ENCODE peak calls at places on chromosome 1, in four cellular contexts. One of them, this sample, is unnamed.
A peak's percentile ranks its signal among the peaks of the same experiment; 100 is the strongest.

GRCh38 chr1:198185759-198186158 is 29.0 kb downstream of the NEK7 start:
- DNase-seq in WERI-Rb-1: no peak
- DNase-seq in left lung: no peak
- DNase-seq in OCI-LY7: no peak
- DNase-seq in this sample: no peak

GRCh38 chr1:180178511-180179161 is 24.0 kb downstream of the QSOX1 start:
- DNase-seq in OCI-LY7: peak; percentile 61
- DNase-seq in WERI-Rb-1: peak; percentile 70
- DNase-seq in left lung: peak; percentile 58
- DNase-seq in this sample: no peak

GRCh38 chr1:83102630-83103071 is 896.3 kb downstream of the TTLL7 start:
- DNase-seq in WERI-Rb-1: peak; percentile 28
- DNase-seq in left lung: no peak
- DNase-seq in OCI-LY7: no peak
- DNase-seq in this sample: no peak

GRCh38 chr1:26328597-26328996 is 10.8 kb downstream of the CD52 start:
- DNase-seq in OCI-LY7: no peak
- DNase-seq in WERI-Rb-1: no peak
- DNase-seq in left lung: no peak
- DNase-seq in this sample: no peak

GRCh38 chr1:226047495-226047894 is 15.0 kb upstream of the H3-3A start:
- DNase-seq in left lung: no peak
- DNase-seq in OCI-LY7: no peak
- DNase-seq in WERI-Rb-1: no peak
- DNase-seq in this sample: no peak

GRCh38 chr1:110312188-110313121 is 26.7 kb upstream of the RBM15 start:
- DNase-seq in WERI-Rb-1: peak; percentile 82
- DNase-seq in left lung: peak; percentile 76
- DNase-seq in OCI-LY7: peak; percentile 68
- DNase-seq in this sample: no peak

GRCh38 chr1:232509570-232509969 is 120.4 kb downstream of the SIPA1L2 start:
- DNase-seq in left lung: no peak
- DNase-seq in WERI-Rb-1: no peak
- DNase-seq in OCI-LY7: no peak
- DNase-seq in this sample: no peak

GRCh38 chr1:166272851-166273250 is 106.0 kb upstream of the FAM78B start:
- DNase-seq in WERI-Rb-1: no peak
- DNase-seq in OCI-LY7: no peak
- DNase-seq in left lung: no peak
- DNase-seq in this sample: no peak

GRCh38 chr1:30834249-30834648 is 74.3 kb downstream of the SDC3 start:
- DNase-seq in OCI-LY7: no peak
- DNase-seq in left lung: no peak
- DNase-seq in WERI-Rb-1: no peak
- DNase-seq in this sample: no peak

GRCh38 chr1:179586107-179586823 is 5.4 kb upstream of the TDRD5 start:
- DNase-seq in left lung: no peak
- DNase-seq in OCI-LY7: no peak
- DNase-seq in WERI-Rb-1: no peak
- DNase-seq in this sample: no peak

GRCh38 chr1:84619383-84620093 is 45.3 kb upstream of the CTBS start:
- DNase-seq in OCI-LY7: no peak
- DNase-seq in left lung: no peak
- DNase-seq in WERI-Rb-1: no peak
- DNase-seq in this sample: no peak
- H3K4me3 ChIP-seq in OCI-LY7: no peak overlapping the region
- H3K4me3 ChIP-seq in left lung: no peak overlapping the region
- H3K4me3 ChIP-seq in WERI-Rb-1: no peak overlapping the region
- H3K4me3 ChIP-seq in this sample: no peak overlapping the region

DNA sequence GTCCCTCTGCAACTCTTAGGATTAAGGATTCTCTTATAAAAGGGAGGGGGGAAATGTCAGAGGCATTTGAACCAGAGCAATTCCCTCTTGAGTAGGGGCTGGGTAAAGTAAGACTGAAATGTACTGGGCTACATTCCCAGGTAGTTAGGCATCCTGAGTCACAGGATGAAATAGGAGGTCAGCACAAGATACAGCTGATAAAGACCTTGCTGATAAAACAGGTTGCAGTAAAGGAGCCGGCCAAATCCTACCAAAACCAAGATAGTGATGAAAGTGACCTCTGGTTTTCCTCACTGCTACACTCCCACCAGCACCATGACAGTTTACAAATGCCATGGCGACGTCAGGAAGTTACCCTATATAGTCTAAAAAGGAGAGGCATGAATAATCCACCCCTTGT is 14.3 kb upstream of the COX20 start:
- DNase-seq in left lung: no peak
- DNase-seq in OCI-LY7: no peak
- DNase-seq in WERI-Rb-1: no peak
- DNase-seq in this sample: no peak
- H3K4me3 ChIP-seq in left lung: no peak overlapping the region
- H3K4me3 ChIP-seq in OCI-LY7: no peak overlapping the region
- H3K4me3 ChIP-seq in WERI-Rb-1: no peak overlapping the region
- H3K4me3 ChIP-seq in this sample: no peak overlapping the region

GRCh38 chr1:168387781-168388760 is 107.4 kb downstream of the TBX19 start:
- DNase-seq in left lung: no peak
- DNase-seq in OCI-LY7: no peak
- DNase-seq in WERI-Rb-1: no peak
- DNase-seq in this sample: no peak
- H3K4me3 ChIP-seq in left lung: no peak overlapping the region
- H3K4me3 ChIP-seq in OCI-LY7: no peak overlapping the region
- H3K4me3 ChIP-seq in WERI-Rb-1: no peak overlapping the region
- H3K4me3 ChIP-seq in this sample: no peak overlapping the region

GRCh38 chr1:42835422-42835821 is 11.0 kb upstream of the ZNF691 start:
- DNase-seq in WERI-Rb-1: peak; percentile 77
- DNase-seq in OCI-LY7: no peak
- DNase-seq in left lung: no peak
- DNase-seq in this sample: no peak
- H3K4me3 ChIP-seq in WERI-Rb-1: no peak overlapping the region
- H3K4me3 ChIP-seq in OCI-LY7: no peak overlapping the region
- H3K4me3 ChIP-seq in left lung: no peak overlapping the region
- H3K4me3 ChIP-seq in this sample: no peak overlapping the region

GRCh38 chr1:108814343-108815125 is 42.4 kb downstream of the AKNAD1 start:
- DNase-seq in OCI-LY7: no peak
- DNase-seq in left lung: no peak
- DNase-seq in WERI-Rb-1: no peak
- DNase-seq in this sample: no peak
- H3K4me3 ChIP-seq in OCI-LY7: no peak overlapping the region
- H3K4me3 ChIP-seq in left lung: no peak overlapping the region
- H3K4me3 ChIP-seq in WERI-Rb-1: no peak overlapping the region
- H3K4me3 ChIP-seq in this sample: no peak overlapping the region

GRCh38 chr1:234325878-234326492 is 47.3 kb upstream of the COA6 start:
- DNase-seq in left lung: no peak
- DNase-seq in OCI-LY7: no peak
- DNase-seq in WERI-Rb-1: no peak
- DNase-seq in this sample: no peak

GRCh38 chr1:234324668-234325225 is 48.5 kb upstream of the COA6 start:
- DNase-seq in OCI-LY7: no peak
- DNase-seq in WERI-Rb-1: no peak
- DNase-seq in left lung: no peak
- DNase-seq in this sample: no peak

GRCh38 chr1:234322979-234323378 is 50.3 kb upstream of the COA6 start:
- DNase-seq in left lung: no peak
- DNase-seq in OCI-LY7: peak; percentile 66
- DNase-seq in WERI-Rb-1: peak; percentile 95
- DNase-seq in this sample: no peak

GRCh38 chr1:234327577-234328164 is 45.6 kb upstream of the COA6 start:
- DNase-seq in OCI-LY7: no peak
- DNase-seq in left lung: no peak
- DNase-seq in WERI-Rb-1: no peak
- DNase-seq in this sample: no peak

DNA sequence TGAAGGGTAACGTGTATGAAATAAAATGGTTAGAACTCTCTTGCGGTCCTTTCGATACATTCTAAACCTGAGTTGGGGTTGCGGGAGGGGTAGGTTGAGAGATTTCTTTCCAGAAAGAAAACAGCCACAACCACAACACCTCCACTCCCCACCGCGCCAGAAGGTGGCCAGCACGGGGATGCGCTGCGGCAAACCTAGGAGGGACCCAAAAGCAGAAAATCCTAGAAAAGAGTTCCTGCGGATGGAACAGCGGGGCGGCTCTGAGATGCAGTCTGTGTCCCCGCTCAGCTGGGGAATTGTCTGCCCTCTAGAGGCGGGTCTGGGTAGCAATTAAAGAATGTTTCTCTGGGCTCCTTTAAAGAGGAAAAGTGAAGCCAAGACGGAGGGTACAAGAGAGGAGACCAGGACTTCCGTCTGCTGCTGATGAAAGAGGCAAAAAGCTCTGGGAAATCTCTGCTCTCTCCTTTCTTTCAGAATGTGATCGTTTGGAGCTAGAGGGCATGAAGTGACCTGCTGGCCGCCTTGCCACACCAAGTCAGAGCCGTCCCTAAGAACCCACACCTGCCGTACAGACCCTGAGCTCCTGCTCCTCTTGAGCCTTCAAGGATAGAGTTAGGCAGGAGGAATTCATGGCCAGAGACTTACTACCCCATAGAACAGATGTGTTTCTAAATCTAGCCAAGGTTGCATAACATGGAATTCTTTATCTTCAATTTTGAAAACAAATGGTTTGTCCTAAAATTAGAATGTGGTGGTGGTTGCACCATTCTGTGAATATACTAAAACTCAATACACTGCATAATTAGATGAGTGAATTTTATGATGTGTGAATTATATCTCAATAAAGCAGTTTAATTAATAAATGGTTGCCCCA is 46.5 kb upstream of the COA6 start:
- DNase-seq in OCI-LY7: peak; percentile 58
- DNase-seq in left lung: no peak
- DNase-seq in WERI-Rb-1: peak; percentile 85
- DNase-seq in this sample: no peak
- H3K4me3 ChIP-seq in OCI-LY7: no peak overlapping the region
- H3K4me3 ChIP-seq in left lung: peak overlapping the region; percentile 32
- H3K4me3 ChIP-seq in WERI-Rb-1: no peak overlapping the region
- H3K4me3 ChIP-seq in this sample: peak overlapping the region; percentile 37

GRCh38 chr1:65993047-65993363 is 200.3 kb downstream of the PDE4B start:
- DNase-seq in OCI-LY7: no peak
- DNase-seq in WERI-Rb-1: no peak
- DNase-seq in left lung: no peak
- DNase-seq in this sample: no peak
- H3K4me3 ChIP-seq in OCI-LY7: no peak overlapping the region
- H3K4me3 ChIP-seq in WERI-Rb-1: no peak overlapping the region
- H3K4me3 ChIP-seq in left lung: no peak overlapping the region
- H3K4me3 ChIP-seq in this sample: no peak overlapping the region

DNA sequence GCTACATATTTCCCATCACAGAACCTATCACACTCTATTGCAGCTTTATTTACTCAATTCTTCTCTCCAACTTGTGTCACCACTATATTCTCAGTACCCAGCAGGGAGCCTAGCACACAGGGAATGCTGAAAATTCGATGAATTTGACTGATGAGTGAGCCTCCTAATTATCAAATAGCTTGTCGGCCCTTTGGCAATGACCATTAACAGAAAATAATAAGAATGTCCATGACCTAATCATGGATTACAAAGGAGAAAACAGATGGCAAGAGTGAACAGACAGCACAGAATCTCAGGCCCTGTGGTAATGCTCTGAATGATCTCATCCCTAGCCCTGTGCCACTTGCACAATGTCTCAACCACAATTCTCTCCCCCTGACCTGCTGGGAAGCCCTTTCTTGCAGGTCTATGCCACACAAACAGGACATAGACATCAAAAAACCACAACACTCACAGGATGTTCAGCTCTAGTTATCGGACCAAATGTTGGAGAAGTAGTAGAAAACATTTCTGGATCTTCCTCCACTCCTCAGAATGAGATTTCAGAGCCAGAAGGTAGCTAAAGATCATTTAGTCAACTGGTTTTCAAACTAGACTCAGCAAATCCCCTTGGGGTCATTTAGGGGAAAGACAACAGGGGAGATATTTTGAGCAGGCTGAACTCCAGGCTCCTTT is 68.4 kb downstream of the LUZP1 start:
- DNase-seq in OCI-LY7: no peak
- DNase-seq in left lung: no peak
- DNase-seq in WERI-Rb-1: peak; percentile 73
- DNase-seq in this sample: no peak
- H3K4me3 ChIP-seq in OCI-LY7: no peak overlapping the region
- H3K4me3 ChIP-seq in left lung: no peak overlapping the region
- H3K4me3 ChIP-seq in WERI-Rb-1: peak overlapping the region; percentile 20
- H3K4me3 ChIP-seq in this sample: no peak overlapping the region

GRCh38 chr1:21901986-21902377 is 35.1 kb downstream of the HSPG2 start:
- DNase-seq in OCI-LY7: no peak
- DNase-seq in WERI-Rb-1: no peak
- DNase-seq in left lung: no peak
- DNase-seq in this sample: no peak
- H3K4me3 ChIP-seq in OCI-LY7: no peak overlapping the region
- H3K4me3 ChIP-seq in WERI-Rb-1: no peak overlapping the region
- H3K4me3 ChIP-seq in left lung: no peak overlapping the region
- H3K4me3 ChIP-seq in this sample: no peak overlapping the region

GRCh38 chr1:201469645-201470074 is 672 bp upstream of the PHLDA3 start:
- DNase-seq in left lung: no peak
- DNase-seq in OCI-LY7: no peak
- DNase-seq in WERI-Rb-1: no peak
- DNase-seq in this sample: no peak
- H3K4me3 ChIP-seq in left lung: peak overlapping the region; percentile 58
- H3K4me3 ChIP-seq in OCI-LY7: no peak overlapping the region
- H3K4me3 ChIP-seq in WERI-Rb-1: peak overlapping the region; percentile 74
- H3K4me3 ChIP-seq in this sample: peak overlapping the region; percentile 91